ENCODE peak calls at places on chromosomes 7 and 10, in nine cellular contexts. B is lung; R is CD8-positive, alpha-beta T cell; K is body of pancreas; Z is ascending aorta; A is HCT116; V is heart right ventricle; X is tibial artery; P is OCI-LY7. F is an unnamed sample.

GRCh38 chr7:131972251-131972650 is 415.8 kb upstream of the PODXL start:
- DNase-seq in X (no peak), Z (no peak), K (no peak), P (no peak), R (no peak), B (no peak), A (no peak), V (no peak), F (no peak)

GRCh38 chr10:111146025-111146640 is 69.3 kb downstream of the ADRA2A start:
- DNase-seq in Z (no peak), P (no peak), B (no peak), R (no peak), K (no peak), X (no peak), V (no peak), A (no peak), F (no peak)

GRCh38 chr7:33669251-33669670 is 236.1 kb upstream of the BMPER start:
- DNase-seq in Z (no peak), B (no peak), K (no peak), R (no peak), P (no peak), V (no peak), X (no peak), A (no peak), F (no peak)

GRCh38 chr10:73117976-73118743 is 7.9 kb downstream of the NUDT13 start:
- DNase-seq in B (no peak), V (no peak), R (no peak), X (no peak), Z (no peak), P (no peak), A (peak; percentile 59), K (no peak), F (peak; percentile 24)

GRCh38 chr10:46220872-46221538 is 65.8 kb upstream of the ANTXRL start:
- DNase-seq in B (no peak), P (no peak), X (no peak), Z (no peak), V (no peak), R (no peak), A (no peak), K (no peak), F (no peak)

GRCh38 chr10:3701490-3701889 is 83.5 kb downstream of the KLF6 start:
- DNase-seq in V (no peak), X (no peak), R (no peak), K (no peak), B (no peak), Z (no peak), P (no peak), A (no peak), F (no peak)

GRCh38 chr7:67856046-67856445 is 859.4 kb downstream of the TYW1 start:
- DNase-seq in B (no peak), Z (no peak), X (no peak), A (no peak), V (no peak), K (no peak), P (no peak), R (no peak), F (no peak)

GRCh38 chr7:150848561-150849115 is 3.7 kb upstream of the AOC1 start:
- DNase-seq in A (no peak), X (no peak), P (no peak), R (no peak), B (no peak), Z (no peak), V (no peak), K (no peak), F (no peak)

GRCh38 chr7:4010206-4010605 is 671.9 kb upstream of the FOXK1 start:
- DNase-seq in V (no peak), R (no peak), Z (no peak), P (no peak), X (no peak), K (no peak), B (no peak), A (no peak), F (no peak)

GRCh38 chr7:49228447-49228846 is 304.1 kb downstream of the CDC14C start:
- DNase-seq in R (no peak), Z (no peak), A (no peak), X (no peak), V (no peak), P (peak; percentile 54), B (no peak), K (no peak), F (no peak)

GRCh38 chr7:85019778-85020177 is 167.1 kb downstream of the SEMA3D start:
- DNase-seq in R (no peak), X (no peak), K (no peak), V (no peak), A (no peak), B (no peak), P (no peak), Z (no peak), F (no peak)

GRCh38 chr7:85023066-85023687 is 163.7 kb downstream of the SEMA3D start:
- DNase-seq in B (no peak), K (peak; percentile 16), R (no peak), A (peak; percentile 34), X (no peak), V (no peak), Z (no peak), P (peak; percentile 41), F (no peak)

GRCh38 chr7:85022064-85022697 is 164.7 kb downstream of the SEMA3D start:
- DNase-seq in V (no peak), Z (no peak), R (no peak), B (no peak), P (no peak), A (no peak), K (no peak), X (no peak), F (no peak)

GRCh38 chr7:85021090-85021704 is 165.7 kb downstream of the SEMA3D start:
- DNase-seq in X (no peak), K (no peak), V (no peak), B (no peak), R (no peak), A (no peak), Z (no peak), P (no peak), F (no peak)

DNA sequence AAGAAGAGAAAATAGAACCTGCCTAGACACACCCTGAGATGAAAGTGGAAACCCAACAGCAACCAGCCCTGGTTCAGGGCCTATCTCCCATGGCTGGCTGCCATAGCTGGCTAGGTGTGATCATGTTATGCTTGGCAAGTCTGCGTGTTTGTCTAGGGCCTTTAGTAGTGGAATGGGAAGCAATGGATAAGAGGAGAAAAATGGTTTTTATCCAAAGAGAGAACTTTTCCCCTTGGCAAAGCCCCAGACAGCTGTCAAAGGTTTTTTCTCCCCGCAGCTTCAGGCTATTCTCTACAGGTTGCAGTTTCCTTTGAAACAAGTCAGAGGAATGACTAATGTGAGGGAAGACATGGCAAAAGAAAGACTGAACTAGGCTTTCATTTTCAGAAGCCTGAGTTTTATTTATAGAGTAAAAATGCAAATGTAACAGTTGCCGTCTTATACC is 161.5 kb downstream of the SEMA3D start:
- DNase-seq in R (no peak), Z (no peak), B (peak; percentile 31), V (peak; percentile 39), P (no peak), K (peak; percentile 60), A (no peak), X (no peak), F (no peak)
- H3K27ac ChIP-seq in R (no peak overlapping the region), Z (no peak overlapping the region), B (no peak overlapping the region), V (no peak overlapping the region), P (no peak overlapping the region), K (no peak overlapping the region), A (no peak overlapping the region), X (no peak overlapping the region), F (no peak overlapping the region)

GRCh38 chr10:62454696-62455451 is 80.7 kb downstream of the ZNF365 start:
- DNase-seq in Z (no peak), B (peak; percentile 31), V (peak; percentile 21), K (no peak), P (no peak), R (no peak), X (peak; percentile 72), A (no peak), F (peak; percentile 20)

GRCh38 chr10:62450905-62451605 is 76.9 kb downstream of the ZNF365 start:
- DNase-seq in A (no peak), P (peak; percentile 65), X (no peak), V (no peak), B (no peak), R (no peak), Z (no peak), K (no peak), F (no peak)

GRCh38 chr10:62456611-62457101 is 82.5 kb downstream of the ZNF365 start:
- DNase-seq in A (no peak), X (no peak), P (peak; percentile 97), R (no peak), K (no peak), V (no peak), B (no peak), Z (no peak), F (no peak)

GRCh38 chr10:62451606-62451965 is 77.4 kb downstream of the ZNF365 start:
- DNase-seq in B (no peak), K (no peak), Z (no peak), R (no peak), V (no peak), X (no peak), A (no peak), P (no peak), F (no peak)

DNA sequence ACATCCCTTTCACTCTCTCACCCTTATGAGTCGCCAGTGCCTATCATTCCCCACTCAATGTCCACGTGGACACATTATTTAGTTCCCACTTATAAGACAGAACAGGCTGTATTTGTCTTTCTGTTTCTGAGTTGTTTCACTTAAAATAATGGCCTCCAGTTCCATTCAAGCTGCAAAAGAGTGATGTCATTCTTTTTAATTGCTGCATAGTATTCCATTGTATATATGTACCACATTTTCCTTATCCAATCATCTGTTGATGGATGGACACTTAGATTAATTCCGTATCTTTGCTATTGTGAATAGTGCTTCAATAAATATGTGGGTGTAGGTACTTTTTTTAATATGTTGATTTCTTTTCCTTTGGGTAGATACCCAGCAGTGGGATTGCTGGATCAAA is 79.1 kb downstream of the ZNF365 start:
- DNase-seq in K (no peak), B (no peak), A (no peak), Z (no peak), P (no peak), V (no peak), X (no peak), R (no peak), F (no peak)
- H3K4me3 ChIP-seq in K (no peak overlapping the region), B (no peak overlapping the region), A (no peak overlapping the region), Z (no peak overlapping the region), P (no peak overlapping the region), V (no peak overlapping the region), X (no peak overlapping the region), R (no peak overlapping the region), F (no peak overlapping the region)

DNA sequence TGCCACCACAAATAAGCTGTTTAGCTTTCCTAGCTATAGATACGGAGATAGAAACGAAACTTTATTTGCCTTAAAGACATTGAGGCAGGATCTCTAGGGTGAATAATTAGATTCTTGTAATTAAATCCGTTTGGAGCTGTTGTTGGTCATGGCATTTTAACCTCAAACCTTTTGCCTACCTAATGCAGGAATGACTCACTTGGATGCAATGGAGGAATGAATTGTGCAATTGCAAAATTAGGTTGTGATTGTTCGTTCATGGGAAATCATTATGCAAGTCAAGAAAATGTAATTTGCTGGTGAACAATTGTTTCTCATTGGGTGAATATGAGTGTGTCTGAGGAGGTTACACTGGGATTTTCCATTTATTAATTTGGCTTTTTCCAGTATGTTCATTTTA is 703.5 kb downstream of the GATA3 start:
- DNase-seq in K (no peak), X (no peak), V (no peak), B (no peak), A (no peak), R (no peak), Z (no peak), P (no peak), F (no peak)
- TF ChIP-seq CTCF in K (no peak), X (no peak), V (no peak), B (no peak), A (no peak), R (no peak), Z (no peak), P (no peak), F (no peak)

GRCh38 chr7:102296179-102296438 is 9.4 kb downstream of the SH2B2 start:
- DNase-seq in A (no peak), P (no peak), K (no peak), X (no peak), R (no peak), V (no peak), B (no peak), Z (no peak), F (peak; percentile 23)
- H3K27ac ChIP-seq in A (no peak overlapping the region), P (peak overlapping the region; percentile 97), K (no peak overlapping the region), X (no peak overlapping the region), R (no peak overlapping the region), V (no peak overlapping the region), B (no peak overlapping the region), Z (no peak overlapping the region), F (peak overlapping the region; percentile 85)